ENCODE peak calls at places on chromosomes 13 and 19, in six cellular contexts. T, V, Z, J, E and N are unnamed samples.

GRCh38 chr19:19278315-19278714 is 5.2 kb upstream of the TM6SF2 start:
- DNase-seq in T (no peak), Z (no peak), V (no peak), J (no peak), E (no peak), N (no peak)

GRCh38 chr19:52211203-52211602 is 21.4 kb downstream of the PPP2R1A start:
- DNase-seq in Z (no peak), J (no peak), E (no peak), T (no peak), V (no peak), N (no peak)

GRCh38 chr13:41457589-41458186 is 338 bp downstream of the RGCC start:
- DNase-seq in T (peak), E (no peak), V (no peak), J (no peak), Z (no peak), N (no peak)

GRCh38 chr13:107392205-107392604 is 823.1 kb downstream of the LIG4 start:
- DNase-seq in V (no peak), E (no peak), Z (no peak), J (no peak), T (no peak), N (no peak)

GRCh38 chr19:16293133-16294085 is 31.2 kb upstream of the KLF2 start:
- DNase-seq in E (peak), T (no peak), Z (peak), J (peak), V (no peak), N (no peak)

GRCh38 chr19:23949611-23950010 is 34.9 kb downstream of the ZNF726 start:
- DNase-seq in E (no peak), J (no peak), T (no peak), V (no peak), Z (no peak), N (no peak)

GRCh38 chr13:64234255-64234654 is 2818.6 kb upstream of the PCDH20 start:
- DNase-seq in V (no peak), Z (peak), E (peak), T (no peak), J (peak), N (no peak)

GRCh38 chr19:4878491-4878968 is 11.1 kb upstream of the PLIN3 start:
- DNase-seq in T (no peak), J (no peak), Z (no peak), V (no peak), E (no peak), N (no peak)

GRCh38 chr13:101415358-101416174 is 742 bp downstream of the NALCN start:
- DNase-seq in E (no peak), Z (no peak), V (no peak), T (no peak), J (no peak), N (no peak)

GRCh38 chr19:28966737-28967401 is 246.1 kb downstream of the UQCRFS1 start:
- DNase-seq in V (no peak), T (no peak), J (peak), Z (no peak), E (no peak), N (no peak)

GRCh38 chr13:83221813-83222241 is 660.4 kb downstream of the SLITRK1 start:
- DNase-seq in Z (peak), J (peak), V (no peak), T (no peak), E (peak), N (no peak)

GRCh38 chr19:4523306-4524110 is 5.2 kb upstream of the PLIN4 start:
- DNase-seq in J (no peak), V (no peak), T (no peak), E (no peak), Z (no peak), N (peak)

GRCh38 chr19:18541258-18541991 is 1.9 kb downstream of the FKBP8 start:
- DNase-seq in J (no peak), T (no peak), E (no peak), V (no peak), Z (peak), N (no peak)

GRCh38 chr13:114130131-114130707 is 2.2 kb downstream of the RASA3 start:
- DNase-seq in Z (no peak), T (no peak), V (no peak), E (no peak), J (no peak), N (no peak)

GRCh38 chr19:18428837-18429674 is 8.9 kb downstream of the ISYNA1 start:
- DNase-seq in V (no peak), Z (peak), J (peak), T (peak), E (no peak), N (no peak)

GRCh38 chr13:29877456-29878096 is 27.2 kb upstream of the UBL3 start:
- DNase-seq in E (no peak), T (no peak), Z (no peak), J (no peak), V (no peak), N (no peak)

GRCh38 chr19:5170329-5170745 is 170.3 kb downstream of the PTPRS start:
- DNase-seq in Z (no peak), T (peak), V (peak), E (no peak), J (no peak), N (no peak)

GRCh38 chr19:8081569-8082550 is 29.3 kb downstream of the CCL25 start:
- DNase-seq in J (no peak), V (no peak), E (no peak), Z (no peak), T (no peak), N (no peak)

GRCh38 chr19:40223135-40223822 is 3.2 kb downstream of the CCNP start:
- DNase-seq in T (peak), E (no peak), V (no peak), Z (no peak), J (no peak), N (no peak)

GRCh38 chr19:17473041-17473440 is 2.7 kb downstream of the SLC27A1 start:
- DNase-seq in T (no peak), Z (peak), J (peak), V (no peak), E (no peak), N (no peak)

GRCh38 chr13:40688781-40689180 is 22.3 kb upstream of the FOXO1 start:
- DNase-seq in T (no peak), V (no peak), E (no peak), Z (no peak), J (no peak), N (no peak)

GRCh38 chr19:1811472-1811894 is 593 bp downstream of the ATP8B3 start:
- DNase-seq in Z (peak), T (peak), V (no peak), E (no peak), J (peak), N (peak)

GRCh38 chr13:40096357-40096911 is 441.0 kb downstream of the COG6 start:
- DNase-seq in Z (no peak), T (no peak), J (no peak), V (no peak), E (no peak), N (no peak)

GRCh38 chr19:1512671-1513491 is at the start of gene ADAMTSL5:
- DNase-seq in T (peak), V (peak), E (no peak), Z (peak), J (no peak), N (peak)

GRCh38 chr19:33302974-33303790 is 848 bp upstream of the CEBPA start:
- DNase-seq in Z (no peak), J (peak), E (no peak), T (no peak), V (no peak), N (peak)

GRCh38 chr19:39031368-39032163 is 783 bp downstream of the FBXO27 start:
- DNase-seq in T (peak), J (peak), V (peak), Z (peak), E (no peak), N (peak)

GRCh38 chr19:39829702-39830275 is 4.2 kb downstream of the DYRK1B start:
- DNase-seq in T (no peak), J (no peak), E (no peak), Z (no peak), V (no peak), N (no peak)